ENCODE peak calls at places on chromosome 12, in eight cellular contexts. One of them, this sample, is unnamed.

GRCh38 chr12:65643595-65644386 is 180.5 kb upstream of the HMGA2 start:
- DNase-seq in transverse colon: no peak
- DNase-seq in GM23338: no peak
- DNase-seq in HL-60: no peak
- DNase-seq in AG04449: no peak
- DNase-seq in fibroblast of lung: no peak
- DNase-seq in cardiac fibroblast: no peak
- DNase-seq in esophagus squamous epithelium: no peak
- DNase-seq in this sample: no peak

GRCh38 chr12:124750787-124751471 is 112.7 kb downstream of the SCARB1 start:
- DNase-seq in transverse colon: no peak
- DNase-seq in GM23338: peak
- DNase-seq in HL-60: no peak
- DNase-seq in AG04449: no peak
- DNase-seq in fibroblast of lung: no peak
- DNase-seq in cardiac fibroblast: peak
- DNase-seq in esophagus squamous epithelium: no peak
- DNase-seq in this sample: no peak

GRCh38 chr12:57909611-57910010 is 31.8 kb upstream of the ATP23 start:
- DNase-seq in transverse colon: no peak
- DNase-seq in GM23338: no peak
- DNase-seq in HL-60: no peak
- DNase-seq in AG04449: no peak
- DNase-seq in fibroblast of lung: no peak
- DNase-seq in cardiac fibroblast: no peak
- DNase-seq in esophagus squamous epithelium: no peak
- DNase-seq in this sample: no peak

GRCh38 chr12:91007531-91008290 is 2.9 kb upstream of the EPYC start:
- DNase-seq in transverse colon: no peak
- DNase-seq in GM23338: no peak
- DNase-seq in HL-60: no peak
- DNase-seq in AG04449: no peak
- DNase-seq in fibroblast of lung: no peak
- DNase-seq in cardiac fibroblast: no peak
- DNase-seq in esophagus squamous epithelium: no peak
- DNase-seq in this sample: no peak

GRCh38 chr12:3614806-3615466 is 123.9 kb downstream of the PRMT8 start:
- DNase-seq in transverse colon: no peak
- DNase-seq in GM23338: peak
- DNase-seq in HL-60: no peak
- DNase-seq in AG04449: no peak
- DNase-seq in fibroblast of lung: no peak
- DNase-seq in cardiac fibroblast: no peak
- DNase-seq in esophagus squamous epithelium: no peak
- DNase-seq in this sample: no peak

GRCh38 chr12:15662303-15662980 is 126.7 kb downstream of the EPS8 start:
- DNase-seq in transverse colon: no peak
- DNase-seq in GM23338: no peak
- DNase-seq in HL-60: no peak
- DNase-seq in AG04449: peak
- DNase-seq in fibroblast of lung: peak
- DNase-seq in cardiac fibroblast: peak
- DNase-seq in esophagus squamous epithelium: no peak
- DNase-seq in this sample: peak

GRCh38 chr12:125247477-125247876 is 182.2 kb downstream of the AACS start:
- DNase-seq in transverse colon: no peak
- DNase-seq in GM23338: no peak
- DNase-seq in HL-60: no peak
- DNase-seq in AG04449: no peak
- DNase-seq in fibroblast of lung: no peak
- DNase-seq in cardiac fibroblast: no peak
- DNase-seq in esophagus squamous epithelium: no peak
- DNase-seq in this sample: no peak

GRCh38 chr12:116601524-116601923 is 42.3 kb downstream of the MAP1LC3B2 start:
- DNase-seq in transverse colon: no peak
- DNase-seq in GM23338: no peak
- DNase-seq in HL-60: no peak
- DNase-seq in AG04449: no peak
- DNase-seq in fibroblast of lung: peak
- DNase-seq in cardiac fibroblast: peak
- DNase-seq in esophagus squamous epithelium: no peak
- DNase-seq in this sample: no peak

GRCh38 chr12:117228239-117228638 is 38.0 kb upstream of the FBXO21 start:
- DNase-seq in transverse colon: no peak
- DNase-seq in GM23338: no peak
- DNase-seq in HL-60: no peak
- DNase-seq in AG04449: no peak
- DNase-seq in fibroblast of lung: no peak
- DNase-seq in cardiac fibroblast: no peak
- DNase-seq in esophagus squamous epithelium: no peak
- DNase-seq in this sample: no peak

GRCh38 chr12:103114296-103115055 is 157.0 kb downstream of the ASCL1 start:
- DNase-seq in transverse colon: no peak
- DNase-seq in GM23338: no peak
- DNase-seq in HL-60: no peak
- DNase-seq in AG04449: no peak
- DNase-seq in fibroblast of lung: no peak
- DNase-seq in cardiac fibroblast: no peak
- DNase-seq in esophagus squamous epithelium: no peak
- DNase-seq in this sample: no peak

GRCh38 chr12:98179151-98179550 is 336.2 kb upstream of the TMPO start:
- DNase-seq in transverse colon: no peak
- DNase-seq in GM23338: no peak
- DNase-seq in HL-60: no peak
- DNase-seq in AG04449: no peak
- DNase-seq in fibroblast of lung: no peak
- DNase-seq in cardiac fibroblast: no peak
- DNase-seq in esophagus squamous epithelium: no peak
- DNase-seq in this sample: no peak

GRCh38 chr12:8078400-8078799 is 3.7 kb upstream of the NECAP1 start:
- DNase-seq in transverse colon: peak
- DNase-seq in GM23338: peak
- DNase-seq in HL-60: peak
- DNase-seq in AG04449: peak
- DNase-seq in fibroblast of lung: peak
- DNase-seq in cardiac fibroblast: peak
- DNase-seq in esophagus squamous epithelium: no peak
- DNase-seq in this sample: peak

GRCh38 chr12:79685068-79685467 is 5.7 kb downstream of the PAWR start:
- DNase-seq in transverse colon: no peak
- DNase-seq in GM23338: no peak
- DNase-seq in HL-60: no peak
- DNase-seq in AG04449: no peak
- DNase-seq in fibroblast of lung: peak
- DNase-seq in cardiac fibroblast: no peak
- DNase-seq in esophagus squamous epithelium: no peak
- DNase-seq in this sample: no peak

GRCh38 chr12:60522684-60523083 is 926.9 kb downstream of the SLC16A7 start:
- DNase-seq in transverse colon: no peak
- DNase-seq in GM23338: no peak
- DNase-seq in HL-60: no peak
- DNase-seq in AG04449: no peak
- DNase-seq in fibroblast of lung: no peak
- DNase-seq in cardiac fibroblast: no peak
- DNase-seq in esophagus squamous epithelium: no peak
- DNase-seq in this sample: no peak

GRCh38 chr12:49019435-49020317 is 1.1 kb upstream of the PRKAG1 start:
- DNase-seq in transverse colon: peak
- DNase-seq in GM23338: peak
- DNase-seq in HL-60: peak
- DNase-seq in AG04449: no peak
- DNase-seq in fibroblast of lung: peak
- DNase-seq in cardiac fibroblast: peak
- DNase-seq in esophagus squamous epithelium: no peak
- DNase-seq in this sample: no peak

GRCh38 chr12:4084631-4085030 is 188.9 kb upstream of the CCND2 start:
- DNase-seq in transverse colon: no peak
- DNase-seq in GM23338: no peak
- DNase-seq in HL-60: no peak
- DNase-seq in AG04449: no peak
- DNase-seq in fibroblast of lung: no peak
- DNase-seq in cardiac fibroblast: no peak
- DNase-seq in esophagus squamous epithelium: no peak
- DNase-seq in this sample: no peak

GRCh38 chr12:57389033-57389432 is 41.8 kb downstream of the R3HDM2 start:
- DNase-seq in transverse colon: no peak
- DNase-seq in GM23338: no peak
- DNase-seq in HL-60: no peak
- DNase-seq in AG04449: peak
- DNase-seq in fibroblast of lung: peak
- DNase-seq in cardiac fibroblast: peak
- DNase-seq in esophagus squamous epithelium: no peak
- DNase-seq in this sample: peak

GRCh38 chr12:132258543-132258942 is 70.8 kb downstream of the GALNT9 start:
- DNase-seq in transverse colon: no peak
- DNase-seq in GM23338: no peak
- DNase-seq in HL-60: no peak
- DNase-seq in AG04449: no peak
- DNase-seq in fibroblast of lung: no peak
- DNase-seq in cardiac fibroblast: no peak
- DNase-seq in esophagus squamous epithelium: no peak
- DNase-seq in this sample: no peak

GRCh38 chr12:108801736-108802665 is 55.4 kb downstream of the SSH1 start:
- DNase-seq in transverse colon: peak
- DNase-seq in GM23338: peak
- DNase-seq in HL-60: no peak
- DNase-seq in AG04449: no peak
- DNase-seq in fibroblast of lung: peak
- DNase-seq in cardiac fibroblast: peak
- DNase-seq in esophagus squamous epithelium: no peak
- DNase-seq in this sample: peak

GRCh38 chr12:24773996-24774395 is 174.9 kb downstream of the BCAT1 start:
- DNase-seq in transverse colon: no peak
- DNase-seq in GM23338: no peak
- DNase-seq in HL-60: no peak
- DNase-seq in AG04449: peak
- DNase-seq in fibroblast of lung: no peak
- DNase-seq in cardiac fibroblast: no peak
- DNase-seq in esophagus squamous epithelium: no peak
- DNase-seq in this sample: no peak

GRCh38 chr12:63151061-63151897 is at the start of gene AVPR1A:
- DNase-seq in transverse colon: no peak
- DNase-seq in GM23338: peak
- DNase-seq in HL-60: no peak
- DNase-seq in AG04449: no peak
- DNase-seq in fibroblast of lung: no peak
- DNase-seq in cardiac fibroblast: no peak
- DNase-seq in esophagus squamous epithelium: no peak
- DNase-seq in this sample: no peak

GRCh38 chr12:54891717-54892478 is 37.6 kb downstream of the MUCL1 start:
- DNase-seq in transverse colon: peak
- DNase-seq in GM23338: no peak
- DNase-seq in HL-60: no peak
- DNase-seq in AG04449: no peak
- DNase-seq in fibroblast of lung: no peak
- DNase-seq in cardiac fibroblast: no peak
- DNase-seq in esophagus squamous epithelium: no peak
- DNase-seq in this sample: no peak

GRCh38 chr12:118124333-118124874 is 11.5 kb upstream of the PEBP1 start:
- DNase-seq in transverse colon: no peak
- DNase-seq in GM23338: no peak
- DNase-seq in HL-60: no peak
- DNase-seq in AG04449: no peak
- DNase-seq in fibroblast of lung: no peak
- DNase-seq in cardiac fibroblast: no peak
- DNase-seq in esophagus squamous epithelium: no peak
- DNase-seq in this sample: no peak

GRCh38 chr12:92528097-92528496 is 174.7 kb upstream of the PLEKHG7 start:
- DNase-seq in transverse colon: no peak
- DNase-seq in GM23338: no peak
- DNase-seq in HL-60: no peak
- DNase-seq in AG04449: no peak
- DNase-seq in fibroblast of lung: no peak
- DNase-seq in cardiac fibroblast: no peak
- DNase-seq in esophagus squamous epithelium: no peak
- DNase-seq in this sample: no peak
- TF ChIP-seq CTCF in transverse colon: no peak
- TF ChIP-seq CTCF in GM23338: no peak
- TF ChIP-seq CTCF in HL-60: no peak
- TF ChIP-seq CTCF in AG04449: no peak
- TF ChIP-seq CTCF in fibroblast of lung: no peak
- TF ChIP-seq CTCF in cardiac fibroblast: peak
- TF ChIP-seq CTCF in esophagus squamous epithelium: no peak
- TF ChIP-seq CTCF in this sample: no peak

GRCh38 chr12:130049666-130050065 is 112.6 kb upstream of the FZD10 start:
- DNase-seq in transverse colon: no peak
- DNase-seq in GM23338: no peak
- DNase-seq in HL-60: no peak
- DNase-seq in AG04449: no peak
- DNase-seq in fibroblast of lung: no peak
- DNase-seq in cardiac fibroblast: no peak
- DNase-seq in esophagus squamous epithelium: no peak
- DNase-seq in this sample: no peak
- TF ChIP-seq CTCF in transverse colon: no peak
- TF ChIP-seq CTCF in GM23338: peak
- TF ChIP-seq CTCF in HL-60: no peak
- TF ChIP-seq CTCF in AG04449: no peak
- TF ChIP-seq CTCF in fibroblast of lung: no peak
- TF ChIP-seq CTCF in cardiac fibroblast: no peak
- TF ChIP-seq CTCF in esophagus squamous epithelium: no peak
- TF ChIP-seq CTCF in this sample: no peak

DNA sequence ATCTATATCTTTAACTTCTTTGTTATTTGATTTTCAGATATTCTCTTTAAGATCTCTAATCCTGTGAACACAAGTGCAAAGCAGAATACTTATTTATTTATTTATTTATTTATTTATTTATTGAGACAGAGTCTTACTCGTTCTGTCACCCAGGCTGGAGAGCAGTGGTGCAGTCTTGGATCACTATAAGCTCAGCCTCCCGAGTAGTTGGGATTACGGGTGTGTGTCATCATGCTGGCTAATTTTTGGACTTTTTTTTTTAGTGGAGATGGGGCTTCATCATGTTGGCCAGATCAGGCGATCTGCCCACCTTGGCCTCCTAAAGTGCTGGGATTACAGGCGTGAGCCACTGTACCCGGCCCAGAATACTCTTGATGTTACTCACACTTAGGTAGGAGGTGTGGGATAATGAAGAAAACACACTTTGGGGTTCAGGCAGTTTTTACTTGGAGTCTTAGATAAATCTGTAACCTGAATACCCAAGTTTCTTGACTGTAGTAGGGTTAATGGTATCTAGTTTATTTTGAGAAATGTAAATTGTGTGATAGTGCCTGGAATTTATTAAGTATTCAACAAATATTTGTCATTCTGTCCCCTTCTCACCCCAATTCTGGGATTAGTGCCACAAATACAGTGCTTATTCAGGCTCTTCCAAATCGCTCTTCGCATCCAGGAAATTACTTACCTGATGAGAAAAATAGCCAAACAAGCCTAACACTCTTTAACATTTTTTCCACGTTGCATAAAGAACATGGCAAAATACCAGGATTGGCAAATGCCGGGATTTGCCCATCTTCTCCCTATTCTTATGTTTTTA is 33.0 kb downstream of the METAP2 start:
- DNase-seq in transverse colon: no peak
- DNase-seq in GM23338: no peak
- DNase-seq in HL-60: no peak
- DNase-seq in AG04449: no peak
- DNase-seq in fibroblast of lung: no peak
- DNase-seq in cardiac fibroblast: no peak
- DNase-seq in esophagus squamous epithelium: no peak
- DNase-seq in this sample: no peak
- TF ChIP-seq CTCF in transverse colon: no peak
- TF ChIP-seq CTCF in GM23338: no peak
- TF ChIP-seq CTCF in HL-60: no peak
- TF ChIP-seq CTCF in AG04449: no peak
- TF ChIP-seq CTCF in fibroblast of lung: no peak
- TF ChIP-seq CTCF in cardiac fibroblast: no peak
- TF ChIP-seq CTCF in esophagus squamous epithelium: no peak
- TF ChIP-seq CTCF in this sample: no peak

GRCh38 chr12:23533699-23534098 is 415.8 kb downstream of the SOX5 start:
- DNase-seq in transverse colon: no peak
- DNase-seq in GM23338: no peak
- DNase-seq in HL-60: no peak
- DNase-seq in AG04449: no peak
- DNase-seq in fibroblast of lung: no peak
- DNase-seq in cardiac fibroblast: no peak
- DNase-seq in esophagus squamous epithelium: no peak
- DNase-seq in this sample: no peak
- TF ChIP-seq CTCF in transverse colon: no peak
- TF ChIP-seq CTCF in GM23338: no peak
- TF ChIP-seq CTCF in HL-60: no peak
- TF ChIP-seq CTCF in AG04449: no peak
- TF ChIP-seq CTCF in fibroblast of lung: no peak
- TF ChIP-seq CTCF in cardiac fibroblast: no peak
- TF ChIP-seq CTCF in esophagus squamous epithelium: no peak
- TF ChIP-seq CTCF in this sample: no peak